ENCODE peak calls at places on chromosome 19, in four cellular contexts. One of them, this sample, is unnamed.

GRCh38 chr19:42303101-42303464 is 659 bp upstream of the PAFAH1B3 start:
- DNase-seq in naive thymus-derived CD4-positive, alpha-beta T cell: no peak
- DNase-seq in astrocyte of the hippocampus: no peak
- DNase-seq in nephron progenitor cell: no peak
- DNase-seq in this sample: no peak

GRCh38 chr19:35903550-35904179 is 1.3 kb downstream of the HCST start:
- DNase-seq in naive thymus-derived CD4-positive, alpha-beta T cell: peak
- DNase-seq in astrocyte of the hippocampus: peak
- DNase-seq in nephron progenitor cell: peak
- DNase-seq in this sample: peak

GRCh38 chr19:31705656-31706055 is 356.4 kb upstream of the TSHZ3 start:
- DNase-seq in naive thymus-derived CD4-positive, alpha-beta T cell: no peak
- DNase-seq in astrocyte of the hippocampus: no peak
- DNase-seq in nephron progenitor cell: no peak
- DNase-seq in this sample: no peak

GRCh38 chr19:54136086-54136863 is 1.3 kb upstream of the CNOT3 start:
- DNase-seq in naive thymus-derived CD4-positive, alpha-beta T cell: no peak
- DNase-seq in astrocyte of the hippocampus: no peak
- DNase-seq in nephron progenitor cell: no peak
- DNase-seq in this sample: no peak

GRCh38 chr19:6551607-6552450 is 21.0 kb downstream of the TNFSF9 start:
- DNase-seq in naive thymus-derived CD4-positive, alpha-beta T cell: peak
- DNase-seq in astrocyte of the hippocampus: no peak
- DNase-seq in nephron progenitor cell: peak
- DNase-seq in this sample: no peak

GRCh38 chr19:49820125-49820524 is 2.0 kb downstream of the MED25 start:
- DNase-seq in naive thymus-derived CD4-positive, alpha-beta T cell: no peak
- DNase-seq in astrocyte of the hippocampus: no peak
- DNase-seq in nephron progenitor cell: no peak
- DNase-seq in this sample: no peak

GRCh38 chr19:33547676-33548075 is 26.1 kb upstream of the PEPD start:
- DNase-seq in naive thymus-derived CD4-positive, alpha-beta T cell: no peak
- DNase-seq in astrocyte of the hippocampus: no peak
- DNase-seq in nephron progenitor cell: no peak
- DNase-seq in this sample: no peak

GRCh38 chr19:4310247-4311121 is 6.1 kb downstream of the FSD1 start:
- DNase-seq in naive thymus-derived CD4-positive, alpha-beta T cell: no peak
- DNase-seq in astrocyte of the hippocampus: no peak
- DNase-seq in nephron progenitor cell: no peak
- DNase-seq in this sample: no peak

GRCh38 chr19:29687244-29687896 is 22.1 kb downstream of the PLEKHF1 start:
- DNase-seq in naive thymus-derived CD4-positive, alpha-beta T cell: no peak
- DNase-seq in astrocyte of the hippocampus: peak
- DNase-seq in nephron progenitor cell: no peak
- DNase-seq in this sample: no peak

GRCh38 chr19:45523642-45524256 is 16.5 kb downstream of the VASP start:
- DNase-seq in naive thymus-derived CD4-positive, alpha-beta T cell: peak
- DNase-seq in astrocyte of the hippocampus: peak
- DNase-seq in nephron progenitor cell: peak
- DNase-seq in this sample: no peak

GRCh38 chr19:47275866-47276461 is 1.3 kb downstream of the INAFM1 start:
- DNase-seq in naive thymus-derived CD4-positive, alpha-beta T cell: no peak
- DNase-seq in astrocyte of the hippocampus: peak
- DNase-seq in nephron progenitor cell: no peak
- DNase-seq in this sample: no peak

GRCh38 chr19:54160182-54160811 is 776 bp upstream of the LENG1 start:
- DNase-seq in naive thymus-derived CD4-positive, alpha-beta T cell: no peak
- DNase-seq in astrocyte of the hippocampus: peak
- DNase-seq in nephron progenitor cell: no peak
- DNase-seq in this sample: no peak

GRCh38 chr19:49450405-49450804 is 1.2 kb downstream of the PIH1D1 start:
- DNase-seq in naive thymus-derived CD4-positive, alpha-beta T cell: no peak
- DNase-seq in astrocyte of the hippocampus: no peak
- DNase-seq in nephron progenitor cell: no peak
- DNase-seq in this sample: no peak

GRCh38 chr19:35858311-35858710 is 1.6 kb downstream of the KIRREL2 start:
- DNase-seq in naive thymus-derived CD4-positive, alpha-beta T cell: no peak
- DNase-seq in astrocyte of the hippocampus: no peak
- DNase-seq in nephron progenitor cell: no peak
- DNase-seq in this sample: no peak

GRCh38 chr19:49106648-49107135 is 7.5 kb upstream of the LIN7B start:
- DNase-seq in naive thymus-derived CD4-positive, alpha-beta T cell: peak
- DNase-seq in astrocyte of the hippocampus: peak
- DNase-seq in nephron progenitor cell: peak
- DNase-seq in this sample: peak

GRCh38 chr19:8973501-8974091 is 36.6 kb downstream of the MUC16 start:
- DNase-seq in naive thymus-derived CD4-positive, alpha-beta T cell: no peak
- DNase-seq in astrocyte of the hippocampus: peak
- DNase-seq in nephron progenitor cell: peak
- DNase-seq in this sample: no peak

GRCh38 chr19:577439-578392 is 5.3 kb downstream of the BSG start:
- DNase-seq in naive thymus-derived CD4-positive, alpha-beta T cell: no peak
- DNase-seq in astrocyte of the hippocampus: no peak
- DNase-seq in nephron progenitor cell: no peak
- DNase-seq in this sample: no peak

GRCh38 chr19:45885556-45886426 is at the start of gene IRF2BP1:
- DNase-seq in naive thymus-derived CD4-positive, alpha-beta T cell: peak
- DNase-seq in astrocyte of the hippocampus: peak
- DNase-seq in nephron progenitor cell: peak
- DNase-seq in this sample: peak

This sample was measured in T-helper 2 cell.